ENCODE peak calls at places on chromosomes 11 and 22, in six cellular contexts. S is left ventricle myocardium inferior, Z is right atrium auricular region, T is aorta, I is tibial nerve, N is Peyer's patch. F is an unnamed sample. For H3K27me3, the result is how much of the 10 kb centered on the place peaks cover.

GRCh38 chr11:8899119-8899753 is 11.8 kb upstream of the AKIP1 start:
- DNase-seq in T (no peak), S (no peak), N (no peak), I (no peak), Z (no peak), F (no peak)

GRCh38 chr11:102573851-102574250 is 43.3 kb upstream of the MMP7 start:
- DNase-seq in T (no peak), Z (no peak), I (no peak), S (no peak), N (no peak), F (no peak)

GRCh38 chr11:20477418-20478090 is 90.0 kb downstream of the PRMT3 start:
- DNase-seq in I (no peak), N (no peak), S (no peak), T (no peak), Z (no peak), F (no peak)

GRCh38 chr11:36447947-36448346 is 62.1 kb downstream of the TRAF6 start:
- DNase-seq in T (no peak), N (no peak), Z (no peak), I (no peak), S (no peak), F (no peak)

GRCh38 chr11:19519912-19520641 is 192.6 kb upstream of the NAV2 start:
- DNase-seq in Z (no peak), T (no peak), S (peak), N (no peak), I (no peak), F (no peak)

GRCh38 chr22:28106601-28107000 is 187.5 kb upstream of the PITPNB start:
- DNase-seq in Z (no peak), N (no peak), T (no peak), S (no peak), I (no peak), F (no peak)

GRCh38 chr22:23521442-23522113 is 58.5 kb downstream of the IGLL1 start:
- DNase-seq in T (peak), Z (peak), N (peak), I (peak), S (peak), F (no peak)

GRCh38 chr11:3675971-3676370 is 4.8 kb upstream of the CHRNA10 start:
- DNase-seq in Z (no peak), T (no peak), N (no peak), S (no peak), I (no peak), F (no peak)

GRCh38 chr11:89381094-89381493 is 110.1 kb downstream of the NOX4 start:
- DNase-seq in T (peak), S (no peak), I (no peak), N (no peak), Z (peak), F (no peak)

GRCh38 chr11:44711113-44711512 is 15.6 kb upstream of the TSPAN18 start:
- DNase-seq in S (no peak), Z (no peak), T (no peak), I (no peak), N (no peak), F (no peak)

GRCh38 chr11:20075627-20076026 is 84.6 kb downstream of the DBX1 start:
- DNase-seq in I (no peak), N (no peak), T (no peak), Z (no peak), S (no peak), F (no peak)

GRCh38 chr11:2745511-2745910 is 45.7 kb upstream of the KCNQ1OT1 start:
- DNase-seq in T (peak), S (peak), I (no peak), Z (no peak), N (no peak), F (no peak)

GRCh38 chr11:892106-892505 is 18.5 kb downstream of the CHID1 start:
- DNase-seq in I (no peak), S (no peak), Z (no peak), T (no peak), N (no peak), F (no peak)

GRCh38 chr11:75651218-75651617 is 17.6 kb downstream of the MAP6 start:
- DNase-seq in T (no peak), Z (no peak), I (no peak), N (no peak), S (no peak), F (no peak)

GRCh38 chr11:93543292-93543977 is at the start of gene SMCO4:
- DNase-seq in Z (peak), T (peak), I (peak), N (peak), S (peak), F (no peak)

GRCh38 chr11:36258730-36259360 is 30.4 kb downstream of the COMMD9 start:
- DNase-seq in Z (peak), S (peak), T (peak), I (peak), N (no peak), F (no peak)

GRCh38 chr11:48043998-48044512 is 63.7 kb downstream of the PTPRJ start:
- DNase-seq in I (no peak), T (no peak), N (no peak), Z (no peak), S (no peak), F (no peak)

GRCh38 chr11:122724520-122724919 is 69.0 kb downstream of the UBASH3B start:
- DNase-seq in S (no peak), N (no peak), T (no peak), I (no peak), Z (no peak), F (no peak)

GRCh38 chr11:111829185-111829968 is 42.0 kb downstream of the ALG9 start:
- DNase-seq in N (no peak), S (no peak), Z (no peak), I (no peak), T (no peak), F (no peak)

GRCh38 chr11:31397239-31397834 is 27.7 kb downstream of the DNAJC24 start:
- DNase-seq in S (no peak), T (no peak), I (no peak), Z (no peak), N (no peak), F (no peak)

GRCh38 chr22:17733484-17733883 is 40.8 kb downstream of the BID start:
- DNase-seq in I (no peak), S (no peak), N (no peak), Z (no peak), T (no peak), F (no peak)

GRCh38 chr22:49948116-49948515 is 12.5 kb upstream of the PIM3 start:
- DNase-seq in S (no peak), T (no peak), N (no peak), Z (no peak), I (no peak), F (no peak)

GRCh38 chr11:33699515-33700424 is 856 bp downstream of the C11orf91 start:
- DNase-seq in T (peak), Z (no peak), I (no peak), N (no peak), S (peak), F (no peak)

GRCh38 chr22:25419247-25420113 is 145.0 kb upstream of the GRK3 start:
- DNase-seq in I (peak), Z (peak), S (no peak), N (no peak), T (peak), F (no peak)

GRCh38 chr11:113373981-113374560 is 13.5 kb upstream of the ANKK1 start:
- DNase-seq in T (no peak), I (no peak), Z (no peak), S (no peak), N (no peak), F (no peak)

GRCh38 chr11:29009426-29009825 is 901.2 kb downstream of the METTL15 start:
- DNase-seq in S (no peak), T (no peak), Z (no peak), I (no peak), N (no peak), F (no peak)

GRCh38 chr11:34600339-34601084 is 20.4 kb upstream of the EHF start:
- DNase-seq in N (no peak), Z (no peak), I (no peak), S (no peak), T (no peak), F (no peak)

GRCh38 chr11:93081694-93082093 is 112.2 kb downstream of the MTNR1B start:
- DNase-seq in S (no peak), T (no peak), N (no peak), I (no peak), Z (no peak), F (no peak)

GRCh38 chr11:90318651-90319050 is 95.8 kb upstream of the CHORDC1 start:
- DNase-seq in N (no peak), T (no peak), I (no peak), Z (no peak), S (no peak), F (no peak)

GRCh38 chr11:12201016-12201985 is 90.9 kb downstream of the MICAL2 start:
- DNase-seq in Z (peak), I (no peak), N (no peak), S (peak), T (peak), F (no peak)

GRCh38 chr11:78926633-78927347 is 352.1 kb upstream of the NARS2 start:
- DNase-seq in T (no peak), Z (no peak), S (no peak), I (no peak), N (no peak), F (no peak)

GRCh38 chr11:9003573-9004309 is at the start of gene NRIP3:
- DNase-seq in T (peak), S (peak), N (peak), Z (peak), I (peak), F (no peak)

GRCh38 chr11:120239713-120240640 is at the start of gene POU2F3:
- DNase-seq in I (no peak), S (no peak), T (peak), Z (no peak), N (no peak), F (no peak)

GRCh38 chr11:129215506-129216245 is 23.6 kb upstream of the ARHGAP32 start:
- DNase-seq in S (no peak), I (no peak), T (no peak), Z (no peak), N (no peak), F (no peak)

GRCh38 chr11:67300756-67301312 is 2.5 kb upstream of the SSH3 start:
- DNase-seq in S (no peak), T (no peak), I (no peak), Z (no peak), N (no peak), F (no peak)

GRCh38 chr11:69869311-69869939 is 50.2 kb upstream of the FGF3 start:
- DNase-seq in N (no peak), S (no peak), Z (no peak), T (no peak), I (no peak), F (no peak)

GRCh38 chr11:121105851-121106250 is 4.8 kb downstream of the TECTA start:
- DNase-seq in T (no peak), N (no peak), Z (no peak), I (no peak), S (no peak), F (no peak)

GRCh38 chr11:111465400-111465799 is 46.8 kb downstream of the BTG4 start:
- DNase-seq in N (no peak), Z (no peak), I (no peak), S (no peak), T (no peak), F (no peak)

DNA sequence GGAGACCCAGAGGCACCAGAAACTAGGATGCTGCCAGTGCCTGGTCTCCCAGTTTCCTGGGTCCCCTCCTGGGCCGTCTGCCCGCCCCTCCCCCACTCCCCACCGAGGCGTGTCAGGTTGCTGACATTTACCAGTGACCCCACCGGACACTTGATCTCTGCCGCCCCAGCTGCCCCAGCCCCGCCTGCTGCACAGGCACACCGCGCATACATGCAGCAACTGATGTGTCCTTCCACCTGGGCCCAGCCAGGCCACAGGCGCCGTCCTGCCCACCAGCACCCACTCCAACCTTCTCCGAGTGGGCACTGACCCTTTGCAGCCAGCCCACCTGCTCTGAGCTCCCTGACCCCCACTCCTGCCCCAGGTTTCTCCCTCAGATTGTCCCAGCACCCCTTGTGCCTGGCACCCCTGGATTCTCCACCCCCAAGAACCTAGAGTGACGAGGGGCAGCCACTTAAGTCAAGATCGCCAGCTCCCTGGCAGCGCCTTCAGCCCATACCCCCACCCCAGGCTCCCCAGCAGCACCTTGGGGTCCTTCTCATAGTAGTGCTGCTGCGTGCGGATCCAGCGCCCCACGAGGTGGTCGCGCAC is 548 bp downstream of the PYGM start:
- DNase-seq in S (no peak), Z (no peak), I (no peak), T (no peak), N (no peak), F (no peak)
- H3K27ac ChIP-seq in S (peak), Z (peak), I (no peak), T (no peak), N (peak), F (peak)

GRCh38 chr11:125275905-125276634 is 111.5 kb downstream of the PKNOX2 start:
- DNase-seq in N (no peak), Z (no peak), I (no peak), T (no peak), S (no peak), F (no peak)
- H3K27me3 ChIP-seq in N (under half), Z (under half), I (under half), T (under half), S (under half), F (under half)

DNA sequence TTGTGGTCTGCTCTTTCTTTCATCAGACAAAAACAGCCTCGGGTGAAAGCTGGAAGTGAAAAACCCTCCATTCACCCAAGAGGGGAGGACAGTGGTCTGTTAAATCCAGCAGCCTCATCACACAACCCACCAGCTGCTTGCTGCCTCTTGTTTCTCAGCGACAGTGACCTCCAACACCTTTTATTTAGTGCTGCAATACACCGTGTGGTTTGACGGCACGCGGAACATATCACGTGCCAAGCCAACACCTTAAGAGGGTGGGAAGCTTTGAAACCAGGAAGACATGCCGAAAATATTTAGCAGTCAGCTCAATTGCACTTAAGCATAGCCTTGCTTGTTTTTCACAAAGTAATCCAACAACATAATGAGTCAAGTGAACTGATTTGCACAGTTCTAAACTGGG is 39.8 kb upstream of the POGLUT3 start:
- DNase-seq in S (no peak), Z (no peak), N (no peak), T (no peak), I (no peak), F (no peak)
- H3K27ac ChIP-seq in S (no peak), Z (no peak), N (no peak), T (no peak), I (no peak), F (no peak)

DNA sequence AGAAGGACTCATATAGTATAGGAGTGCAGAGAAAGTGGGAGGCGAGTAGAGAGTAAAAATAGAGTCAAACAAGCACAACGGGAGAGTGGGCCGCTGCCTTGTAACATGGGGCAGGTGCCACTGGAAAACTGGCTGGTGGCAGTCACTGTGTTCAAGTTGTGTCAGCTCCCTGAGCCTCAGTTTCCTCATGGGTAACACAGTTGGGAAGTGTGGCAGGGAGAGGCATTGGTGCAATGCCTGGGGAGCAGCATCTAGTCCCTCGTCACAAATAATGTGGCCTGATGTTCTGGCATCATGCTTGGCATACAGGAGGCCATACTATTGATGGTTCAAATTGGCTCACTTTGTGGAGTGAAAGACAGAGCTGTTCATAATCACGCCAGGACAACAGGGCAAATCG is 78.9 kb upstream of the SPON1 start:
- DNase-seq in S (no peak), Z (no peak), N (no peak), I (no peak), T (no peak), F (peak)
- H3K27me3 ChIP-seq in S (under half), Z (under half), N (under half), I (under half), T (under half), F (under half)

F was measured in vagina.